ENCODE peak calls at places on chromosomes 16 and 17, in eight cellular contexts. One of them, this sample, is unnamed.

GRCh38 chr16:85857406-85857805 is 41.6 kb upstream of the IRF8 start:
- DNase-seq in CD8-positive, alpha-beta T cell: no peak
- DNase-seq in GM06990: no peak
- DNase-seq in fibroblast of mammary gland: no peak
- DNase-seq in left ventricle myocardium inferior: no peak
- DNase-seq in thoracic aorta: no peak
- DNase-seq in colonic mucosa: peak; percentile 14
- DNase-seq in MM.1S: no peak
- DNase-seq in this sample: no peak

GRCh38 chr16:30903596-30903995 is 7.2 kb downstream of the CTF1 start:
- DNase-seq in fibroblast of mammary gland: peak; percentile 32
- DNase-seq in GM06990: no peak
- DNase-seq in MM.1S: no peak
- DNase-seq in left ventricle myocardium inferior: no peak
- DNase-seq in CD8-positive, alpha-beta T cell: no peak
- DNase-seq in colonic mucosa: no peak
- DNase-seq in thoracic aorta: no peak
- DNase-seq in this sample: peak; percentile 37

GRCh38 chr17:51188321-51188853 is 22.2 kb downstream of the NME2 start:
- DNase-seq in CD8-positive, alpha-beta T cell: no peak
- DNase-seq in MM.1S: no peak
- DNase-seq in colonic mucosa: no peak
- DNase-seq in fibroblast of mammary gland: no peak
- DNase-seq in thoracic aorta: no peak
- DNase-seq in left ventricle myocardium inferior: no peak
- DNase-seq in GM06990: no peak
- DNase-seq in this sample: no peak

GRCh38 chr16:84479716-84480450 is 24.6 kb downstream of the MEAK7 start:
- DNase-seq in GM06990: no peak
- DNase-seq in fibroblast of mammary gland: no peak
- DNase-seq in thoracic aorta: no peak
- DNase-seq in colonic mucosa: no peak
- DNase-seq in CD8-positive, alpha-beta T cell: no peak
- DNase-seq in MM.1S: no peak
- DNase-seq in left ventricle myocardium inferior: no peak
- DNase-seq in this sample: no peak

GRCh38 chr16:89346869-89347268 is 129.4 kb downstream of the ZNF778 start:
- DNase-seq in colonic mucosa: no peak
- DNase-seq in GM06990: no peak
- DNase-seq in fibroblast of mammary gland: no peak
- DNase-seq in left ventricle myocardium inferior: no peak
- DNase-seq in CD8-positive, alpha-beta T cell: no peak
- DNase-seq in thoracic aorta: no peak
- DNase-seq in MM.1S: no peak
- DNase-seq in this sample: no peak

GRCh38 chr17:9329251-9329921 is 246.2 kb downstream of the STX8 start:
- DNase-seq in fibroblast of mammary gland: no peak
- DNase-seq in MM.1S: no peak
- DNase-seq in left ventricle myocardium inferior: peak; percentile 19
- DNase-seq in colonic mucosa: no peak
- DNase-seq in CD8-positive, alpha-beta T cell: no peak
- DNase-seq in thoracic aorta: no peak
- DNase-seq in GM06990: no peak
- DNase-seq in this sample: no peak

GRCh38 chr17:49260011-49260921 is 29.7 kb upstream of the PHOSPHO1 start:
- DNase-seq in MM.1S: peak; percentile 12
- DNase-seq in GM06990: peak; percentile 43
- DNase-seq in thoracic aorta: peak; percentile 37
- DNase-seq in CD8-positive, alpha-beta T cell: peak; percentile 51
- DNase-seq in left ventricle myocardium inferior: peak; percentile 68
- DNase-seq in colonic mucosa: peak; percentile 41
- DNase-seq in fibroblast of mammary gland: peak; percentile 92
- DNase-seq in this sample: peak; percentile 86

GRCh38 chr16:85720319-85720637 is 30.6 kb downstream of the C16orf74 start:
- DNase-seq in fibroblast of mammary gland: no peak
- DNase-seq in left ventricle myocardium inferior: peak; percentile 40
- DNase-seq in CD8-positive, alpha-beta T cell: no peak
- DNase-seq in GM06990: no peak
- DNase-seq in MM.1S: no peak
- DNase-seq in colonic mucosa: peak; percentile 52
- DNase-seq in thoracic aorta: no peak
- DNase-seq in this sample: no peak

GRCh38 chr17:61728297-61728836 is 135.0 kb downstream of the BRIP1 start:
- DNase-seq in fibroblast of mammary gland: no peak
- DNase-seq in thoracic aorta: no peak
- DNase-seq in left ventricle myocardium inferior: no peak
- DNase-seq in GM06990: no peak
- DNase-seq in CD8-positive, alpha-beta T cell: no peak
- DNase-seq in MM.1S: no peak
- DNase-seq in colonic mucosa: no peak
- DNase-seq in this sample: no peak

GRCh38 chr16:19071811-19072777 is 4.7 kb downstream of the COQ7 start:
- DNase-seq in CD8-positive, alpha-beta T cell: peak; percentile 55
- DNase-seq in thoracic aorta: no peak
- DNase-seq in MM.1S: peak; percentile 48
- DNase-seq in colonic mucosa: peak; percentile 78
- DNase-seq in GM06990: no peak
- DNase-seq in left ventricle myocardium inferior: peak; percentile 37
- DNase-seq in fibroblast of mammary gland: peak; percentile 58
- DNase-seq in this sample: peak; percentile 56

GRCh38 chr17:9645858-9646555 is 690 bp downstream of the USP43 start:
- DNase-seq in GM06990: peak; percentile 39
- DNase-seq in fibroblast of mammary gland: peak; percentile 6
- DNase-seq in thoracic aorta: no peak
- DNase-seq in CD8-positive, alpha-beta T cell: peak; percentile 6
- DNase-seq in colonic mucosa: peak; percentile 80
- DNase-seq in left ventricle myocardium inferior: peak; percentile 24
- DNase-seq in MM.1S: no peak
- DNase-seq in this sample: peak; percentile 71

GRCh38 chr16:88533381-88533831 is 36.8 kb upstream of the ZC3H18 start:
- DNase-seq in GM06990: no peak
- DNase-seq in colonic mucosa: no peak
- DNase-seq in CD8-positive, alpha-beta T cell: no peak
- DNase-seq in thoracic aorta: no peak
- DNase-seq in MM.1S: no peak
- DNase-seq in fibroblast of mammary gland: peak; percentile 31
- DNase-seq in left ventricle myocardium inferior: no peak
- DNase-seq in this sample: no peak

GRCh38 chr17:37821025-37821713 is 76.3 kb upstream of the HNF1B start:
- DNase-seq in colonic mucosa: no peak
- DNase-seq in thoracic aorta: no peak
- DNase-seq in CD8-positive, alpha-beta T cell: no peak
- DNase-seq in MM.1S: peak; percentile 52
- DNase-seq in left ventricle myocardium inferior: no peak
- DNase-seq in fibroblast of mammary gland: peak; percentile 55
- DNase-seq in GM06990: no peak
- DNase-seq in this sample: peak; percentile 25

GRCh38 chr16:55526448-55526847 is 17.6 kb downstream of the LPCAT2 start:
- DNase-seq in CD8-positive, alpha-beta T cell: no peak
- DNase-seq in left ventricle myocardium inferior: no peak
- DNase-seq in thoracic aorta: no peak
- DNase-seq in MM.1S: no peak
- DNase-seq in GM06990: no peak
- DNase-seq in colonic mucosa: no peak
- DNase-seq in fibroblast of mammary gland: no peak
- DNase-seq in this sample: peak; percentile 58

GRCh38 chr17:39099686-39100293 is 51.6 kb downstream of the PLXDC1 start:
- DNase-seq in thoracic aorta: no peak
- DNase-seq in left ventricle myocardium inferior: peak; percentile 70
- DNase-seq in colonic mucosa: peak; percentile 56
- DNase-seq in GM06990: no peak
- DNase-seq in CD8-positive, alpha-beta T cell: no peak
- DNase-seq in fibroblast of mammary gland: peak; percentile 70
- DNase-seq in MM.1S: no peak
- DNase-seq in this sample: peak; percentile 39

GRCh38 chr17:43554857-43555256 is 8.7 kb upstream of the ETV4 start:
- DNase-seq in thoracic aorta: no peak
- DNase-seq in colonic mucosa: no peak
- DNase-seq in CD8-positive, alpha-beta T cell: no peak
- DNase-seq in left ventricle myocardium inferior: no peak
- DNase-seq in GM06990: no peak
- DNase-seq in MM.1S: no peak
- DNase-seq in fibroblast of mammary gland: no peak
- DNase-seq in this sample: no peak

DNA sequence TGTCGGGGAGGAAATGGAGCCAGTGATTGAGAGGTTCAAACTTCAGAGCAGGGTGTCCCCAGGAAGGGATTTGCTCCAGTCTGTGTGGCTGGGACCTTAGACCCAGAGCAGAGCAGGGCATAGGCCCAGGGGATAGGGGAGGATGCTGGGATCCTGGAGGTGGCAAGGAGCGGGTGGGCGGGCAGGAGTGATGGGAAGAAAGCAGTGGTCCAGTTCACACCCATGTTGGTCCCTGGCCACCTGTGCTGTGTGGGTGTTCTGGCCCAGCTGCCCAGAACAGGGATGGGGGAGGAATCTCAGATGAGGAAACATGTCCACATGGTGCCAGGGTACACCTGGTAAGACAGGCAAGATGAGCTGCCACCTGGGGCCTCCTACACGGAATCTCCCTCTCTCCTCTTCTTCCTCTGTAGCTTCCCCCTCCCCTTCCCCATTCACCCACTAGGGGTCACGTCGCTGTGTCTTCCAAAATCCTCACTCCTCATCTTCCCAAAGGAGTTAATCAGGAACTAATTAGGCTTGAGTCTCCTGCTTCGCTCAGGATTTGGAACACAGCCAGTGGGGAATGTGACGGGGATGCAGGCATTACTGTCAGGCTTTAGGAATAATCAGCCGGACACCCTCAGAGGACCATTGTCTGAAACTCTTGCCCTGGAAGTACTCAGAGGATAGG is 2.3 kb downstream of the BEAN1 start:
- DNase-seq in left ventricle myocardium inferior: no peak
- DNase-seq in GM06990: no peak
- DNase-seq in fibroblast of mammary gland: no peak
- DNase-seq in CD8-positive, alpha-beta T cell: no peak
- DNase-seq in MM.1S: no peak
- DNase-seq in thoracic aorta: no peak
- DNase-seq in colonic mucosa: no peak
- DNase-seq in this sample: no peak
- TF ChIP-seq CTCF in left ventricle myocardium inferior: no peak
- TF ChIP-seq CTCF in GM06990: no peak
- TF ChIP-seq CTCF in fibroblast of mammary gland: no peak
- TF ChIP-seq CTCF in CD8-positive, alpha-beta T cell: no peak
- TF ChIP-seq CTCF in MM.1S: no peak
- TF ChIP-seq CTCF in thoracic aorta: no peak
- TF ChIP-seq CTCF in colonic mucosa: no peak
- TF ChIP-seq CTCF in this sample: no peak

DNA sequence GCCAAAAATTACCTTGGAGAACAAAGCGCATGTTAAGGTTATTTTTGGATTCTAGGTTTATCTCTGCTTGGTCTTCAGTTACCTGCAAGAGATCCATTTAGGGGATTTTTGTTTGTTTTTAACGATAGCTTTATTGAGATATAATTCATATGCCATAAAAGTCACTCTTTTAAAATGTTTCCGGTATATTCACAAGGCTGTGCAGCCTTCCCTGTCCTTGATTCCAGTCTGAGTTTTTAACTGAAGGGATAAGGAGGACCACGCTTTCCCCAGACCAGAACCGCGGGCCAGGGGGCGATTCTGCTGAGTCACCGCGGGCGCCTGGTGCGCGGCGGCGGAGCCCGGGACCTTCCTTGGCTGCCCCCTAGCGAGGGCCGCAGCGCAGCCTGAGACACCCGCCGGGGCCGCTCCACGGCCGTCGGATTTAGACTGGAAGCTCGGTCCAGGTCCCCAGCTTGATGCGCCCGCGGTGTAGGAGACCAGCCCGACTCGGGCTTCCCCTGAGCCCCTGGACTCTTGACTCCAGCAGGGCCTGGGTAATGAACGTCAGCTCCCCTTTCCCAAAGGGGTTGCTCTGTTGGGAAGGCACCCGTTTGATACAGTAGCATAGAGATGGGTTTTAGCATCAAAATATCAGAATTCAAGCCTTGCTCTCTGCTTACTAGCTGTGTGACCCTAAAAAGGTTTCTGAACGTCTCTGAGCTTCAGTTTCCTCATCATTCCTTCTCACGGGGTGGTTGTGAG is 50.0 kb upstream of the STH start:
- DNase-seq in MM.1S: peak; percentile 76
- DNase-seq in fibroblast of mammary gland: peak; percentile 49
- DNase-seq in CD8-positive, alpha-beta T cell: peak; percentile 58
- DNase-seq in thoracic aorta: no peak
- DNase-seq in left ventricle myocardium inferior: peak; percentile 78
- DNase-seq in colonic mucosa: peak; percentile 61
- DNase-seq in GM06990: peak; percentile 73
- DNase-seq in this sample: peak; percentile 74
- H3K4me3 ChIP-seq in MM.1S: peak overlapping the region; percentile 41
- H3K4me3 ChIP-seq in fibroblast of mammary gland: no peak overlapping the region
- H3K4me3 ChIP-seq in CD8-positive, alpha-beta T cell: no peak overlapping the region
- H3K4me3 ChIP-seq in thoracic aorta: peak overlapping the region; percentile 54
- H3K4me3 ChIP-seq in left ventricle myocardium inferior: peak overlapping the region; percentile 53
- H3K4me3 ChIP-seq in colonic mucosa: no peak overlapping the region
- H3K4me3 ChIP-seq in GM06990: no peak overlapping the region
- H3K4me3 ChIP-seq in this sample: no peak overlapping the region

DNA sequence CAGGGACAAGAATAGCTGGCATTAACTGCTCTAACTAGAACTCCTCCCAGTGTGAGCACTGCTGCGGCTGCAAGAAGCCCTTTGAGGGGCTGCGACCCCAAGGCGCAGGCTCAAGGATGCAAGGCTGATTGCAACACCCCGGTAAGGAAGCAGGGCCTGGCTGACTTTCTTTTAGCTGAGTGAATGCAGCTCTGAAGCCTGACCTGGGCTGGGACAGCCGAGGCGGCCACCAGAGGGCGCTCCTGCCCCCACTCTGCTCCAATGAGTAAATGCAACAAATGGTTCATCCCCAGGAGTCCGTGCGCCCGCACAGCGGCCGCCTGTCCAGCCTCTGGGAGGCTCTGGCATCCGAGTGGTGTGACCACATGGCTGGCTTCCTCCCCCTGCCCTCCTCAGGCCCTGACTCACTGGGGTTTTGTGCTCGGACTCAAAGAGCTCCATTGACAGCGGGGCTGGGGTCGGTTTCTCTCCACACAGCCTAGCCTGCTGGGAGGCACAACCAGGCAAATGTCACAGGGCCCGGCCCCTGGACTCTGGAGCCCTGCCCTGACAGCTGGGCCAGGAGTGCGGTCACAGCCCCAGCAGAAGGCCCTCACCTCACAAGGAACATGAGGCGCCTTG is at the start of gene SMIM5:
- DNase-seq in left ventricle myocardium inferior: peak; percentile 87
- DNase-seq in CD8-positive, alpha-beta T cell: peak; percentile 88
- DNase-seq in colonic mucosa: peak; percentile 89
- DNase-seq in GM06990: peak; percentile 75
- DNase-seq in thoracic aorta: peak; percentile 50
- DNase-seq in fibroblast of mammary gland: peak; percentile 86
- DNase-seq in MM.1S: peak; percentile 66
- DNase-seq in this sample: peak; percentile 85
- TF ChIP-seq CTCF in left ventricle myocardium inferior: peak; percentile 99
- TF ChIP-seq CTCF in CD8-positive, alpha-beta T cell: peak; percentile 91
- TF ChIP-seq CTCF in colonic mucosa: peak; percentile 96
- TF ChIP-seq CTCF in GM06990: peak; percentile 97
- TF ChIP-seq CTCF in thoracic aorta: peak; percentile 96
- TF ChIP-seq CTCF in fibroblast of mammary gland: peak; percentile 94
- TF ChIP-seq CTCF in MM.1S: peak; percentile 94
- TF ChIP-seq CTCF in this sample: peak; percentile 92

DNA sequence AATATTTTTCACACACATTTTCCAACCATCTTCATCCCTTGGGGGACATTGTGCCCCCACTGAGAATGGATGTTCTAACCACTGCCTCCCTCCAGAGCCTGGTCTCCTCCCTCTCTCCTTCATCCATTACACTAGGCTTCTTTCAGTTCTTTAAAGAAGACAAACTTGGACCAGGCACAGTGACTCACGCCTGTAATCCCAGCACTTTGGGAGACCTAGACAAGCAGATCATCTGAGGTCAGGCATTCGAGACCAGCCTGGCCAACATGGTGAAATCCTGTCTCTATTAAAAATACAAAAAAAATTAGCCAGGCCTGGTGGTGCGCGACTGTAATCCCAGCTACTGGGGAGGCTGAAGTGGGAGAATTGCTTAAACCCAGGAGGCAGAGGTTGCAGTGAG is 6.5 kb downstream of the ALOX15 start:
- DNase-seq in thoracic aorta: no peak
- DNase-seq in left ventricle myocardium inferior: no peak
- DNase-seq in fibroblast of mammary gland: peak; percentile 48
- DNase-seq in colonic mucosa: no peak
- DNase-seq in GM06990: no peak
- DNase-seq in MM.1S: no peak
- DNase-seq in CD8-positive, alpha-beta T cell: no peak
- DNase-seq in this sample: no peak
- H3K4me3 ChIP-seq in thoracic aorta: no peak overlapping the region
- H3K4me3 ChIP-seq in left ventricle myocardium inferior: no peak overlapping the region
- H3K4me3 ChIP-seq in fibroblast of mammary gland: no peak overlapping the region
- H3K4me3 ChIP-seq in colonic mucosa: no peak overlapping the region
- H3K4me3 ChIP-seq in GM06990: no peak overlapping the region
- H3K4me3 ChIP-seq in MM.1S: no peak overlapping the region
- H3K4me3 ChIP-seq in CD8-positive, alpha-beta T cell: no peak overlapping the region
- H3K4me3 ChIP-seq in this sample: no peak overlapping the region

This sample was measured in cardiac muscle cell.